ENCODE peak calls at places on chromosome 19, in five cellular contexts. Z, E, Y, J and X are unnamed samples.

GRCh38 chr19:36125557-36125956 is 10.3 kb downstream of the TBCB start:
- DNase-seq in Z (no peak), E (no peak), Y (no peak), J (no peak), X (peak; percentile 57)

GRCh38 chr19:10009269-10009665 is 1.0 kb downstream of the COL5A3 start:
- DNase-seq in Z (peak; percentile 60), E (peak; percentile 57), Y (peak; percentile 40), J (peak; percentile 67), X (peak; percentile 66)

GRCh38 chr19:50490991-50491472 is 14.4 kb upstream of the GARIN5A start:
- DNase-seq in Z (no peak), E (no peak), Y (no peak), J (no peak), X (no peak)

GRCh38 chr19:19817357-19817756 is 4.2 kb downstream of the ZNF506 start:
- DNase-seq in Z (no peak), E (no peak), Y (peak; percentile 49), J (no peak), X (no peak)

GRCh38 chr19:45076851-45077730 is 813 bp upstream of the ZNF296 start:
- DNase-seq in Z (no peak), E (no peak), Y (no peak), J (no peak), X (no peak)

GRCh38 chr19:33683881-33684549 is 62.3 kb downstream of the CHST8 start:
- DNase-seq in Z (peak; percentile 59), E (peak; percentile 18), Y (no peak), J (no peak), X (no peak)

GRCh38 chr19:11063434-11063833 is 25.8 kb upstream of the LDLR start:
- DNase-seq in Z (no peak), E (no peak), Y (no peak), J (no peak), X (no peak)

GRCh38 chr19:3809881-3810707 is 23.9 kb upstream of the MATK start:
- DNase-seq in Z (no peak), E (no peak), Y (no peak), J (peak; percentile 65), X (peak; percentile 72)

GRCh38 chr19:6963937-6964336 is 57.3 kb downstream of the MBD3L2B start:
- DNase-seq in Z (no peak), E (no peak), Y (peak; percentile 48), J (no peak), X (peak; percentile 16)

GRCh38 chr19:54444737-54445136 is 4.3 kb upstream of the LENG8 start:
- DNase-seq in Z (no peak), E (no peak), Y (no peak), J (no peak), X (no peak)

GRCh38 chr19:12802267-12803106 is 618 bp downstream of the THSD8 start:
- DNase-seq in Z (peak; percentile 13), E (no peak), Y (no peak), J (no peak), X (no peak)

GRCh38 chr19:17095141-17095919 is 19.8 kb downstream of the MYO9B start:
- DNase-seq in Z (no peak), E (peak; percentile 37), Y (no peak), J (no peak), X (no peak)

GRCh38 chr19:35712910-35713845 is 4.6 kb upstream of the KMT2B start:
- DNase-seq in Z (no peak), E (no peak), Y (peak; percentile 42), J (peak; percentile 83), X (peak; percentile 86)

GRCh38 chr19:29260477-29261317 is 47.7 kb upstream of the UQCRFS1 start:
- DNase-seq in Z (no peak), E (no peak), Y (no peak), J (peak; percentile 28), X (peak; percentile 38)

GRCh38 chr19:37551123-37551993 is 43.2 kb downstream of the ZNF571 start:
- DNase-seq in Z (peak; percentile 27), E (peak; percentile 54), Y (peak; percentile 35), J (peak; percentile 91), X (peak; percentile 91)

GRCh38 chr19:10120538-10121198 is 969 bp upstream of the EIF3G start:
- DNase-seq in Z (peak; percentile 74), E (peak; percentile 83), Y (no peak), J (no peak), X (no peak)

GRCh38 chr19:801861-802496 is 4.7 kb downstream of the PTBP1 start:
- DNase-seq in Z (no peak), E (peak; percentile 69), Y (no peak), J (no peak), X (no peak)

GRCh38 chr19:7188682-7189629 is 105.3 kb downstream of the INSR start:
- DNase-seq in Z (no peak), E (no peak), Y (no peak), J (no peak), X (no peak)

GRCh38 chr19:45952341-45952690 is 21.3 kb downstream of the NOVA2 start:
- DNase-seq in Z (no peak), E (no peak), Y (no peak), J (no peak), X (no peak)

GRCh38 chr19:41698746-41699230 is 9.6 kb upstream of the CEACAM5 start:
- DNase-seq in Z (no peak), E (no peak), Y (no peak), J (peak; percentile 48), X (peak; percentile 33)

GRCh38 chr19:43620061-43621001 is 902 bp upstream of the ZNF428 start:
- DNase-seq in Z (no peak), E (no peak), Y (peak; percentile 87), J (no peak), X (no peak)

GRCh38 chr19:3423183-3423829 is 56.9 kb downstream of the NFIC start:
- DNase-seq in Z (no peak), E (no peak), Y (no peak), J (no peak), X (no peak)

GRCh38 chr19:55406869-55407624 is 541 bp downstream of the UBE2S start:
- DNase-seq in Z (peak; percentile 34), E (no peak), Y (peak; percentile 35), J (peak; percentile 47), X (peak; percentile 66)

GRCh38 chr19:8423821-8424223 is 10.7 kb downstream of the MARCHF2 start:
- DNase-seq in Z (peak; percentile 82), E (peak; percentile 95), Y (no peak), J (no peak), X (no peak)

GRCh38 chr19:49502866-49503581 is 6.8 kb downstream of the RPS11 start:
- DNase-seq in Z (peak; percentile 48), E (peak; percentile 44), Y (peak; percentile 50), J (no peak), X (no peak)

GRCh38 chr19:21022996-21023395 is 2.5 kb downstream of the ZNF430 start:
- DNase-seq in Z (peak; percentile 28), E (peak; percentile 80), Y (peak; percentile 14), J (peak; percentile 19), X (no peak)

GRCh38 chr19:53844849-53845246 is 20.7 kb upstream of the NLRP12 start:
- DNase-seq in Z (no peak), E (no peak), Y (no peak), J (no peak), X (no peak)

GRCh38 chr19:37763488-37763887 is 15.9 kb downstream of the ZNF573 start:
- DNase-seq in Z (peak; percentile 51), E (no peak), Y (no peak), J (no peak), X (no peak)

GRCh38 chr19:44808463-44809371 is at the start of gene BCAM:
- DNase-seq in Z (peak; percentile 79), E (peak; percentile 27), Y (no peak), J (peak; percentile 57), X (peak; percentile 58)

GRCh38 chr19:38145627-38146026 is 78.4 kb downstream of the DPF1 start:
- DNase-seq in Z (no peak), E (no peak), Y (no peak), J (no peak), X (no peak)

GRCh38 chr19:34241513-34242337 is 12.6 kb upstream of the GARRE1 start:
- DNase-seq in Z (no peak), E (no peak), Y (no peak), J (no peak), X (no peak)

GRCh38 chr19:16860118-16860517 is 28.7 kb upstream of the F2RL3 start:
- DNase-seq in Z (no peak), E (no peak), Y (no peak), J (no peak), X (no peak)

GRCh38 chr19:54606891-54607781 is 13.7 kb downstream of the LILRA1 start:
- DNase-seq in Z (no peak), E (no peak), Y (no peak), J (no peak), X (no peak)

GRCh38 chr19:45046355-45046754 is 7.5 kb downstream of the CLASRP start:
- DNase-seq in Z (no peak), E (no peak), Y (no peak), J (no peak), X (no peak)

GRCh38 chr19:35870798-35871197 is 2.4 kb downstream of the APLP1 start:
- DNase-seq in Z (no peak), E (no peak), Y (no peak), J (no peak), X (no peak)

GRCh38 chr19:38004505-38005223 is 97.7 kb downstream of the SIPA1L3 start:
- DNase-seq in Z (peak; percentile 97), E (peak; percentile 96), Y (no peak), J (peak; percentile 81), X (peak; percentile 76)

GRCh38 chr19:51749979-51750378 is 1.7 kb downstream of the FPR1 start:
- DNase-seq in Z (no peak), E (peak; percentile 54), Y (no peak), J (no peak), X (no peak)

GRCh38 chr19:13952154-13953020 is at the start of gene DCAF15:
- DNase-seq in Z (peak; percentile 100), E (peak; percentile 98), Y (peak; percentile 99), J (peak; percentile 100), X (peak; percentile 100)
- TF ChIP-seq CTCF in Z (no peak), E (no peak), Y (no peak), J (no peak), X (no peak)

DNA sequence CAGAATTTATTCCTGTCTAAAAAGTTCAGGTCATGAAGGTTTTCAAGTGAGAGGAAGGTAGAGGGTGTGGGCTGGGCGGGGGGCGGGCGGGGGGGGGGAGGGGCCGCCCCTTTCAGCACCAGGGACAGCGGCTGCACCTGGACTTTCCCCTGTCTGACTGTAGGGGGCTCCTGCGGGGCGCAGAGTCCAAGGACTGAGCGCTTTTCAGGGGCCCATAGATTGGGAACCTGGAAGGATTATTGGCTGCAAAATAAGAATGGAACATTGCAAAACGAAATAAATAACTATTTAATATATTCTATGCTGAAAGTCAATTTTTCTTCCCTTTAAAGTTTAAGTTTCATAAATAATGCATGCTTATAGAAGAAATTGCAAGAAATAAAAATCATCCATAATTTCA is 8.9 kb upstream of the CYP4F3 start:
- DNase-seq in Z (peak; percentile 63), E (no peak), Y (peak; percentile 16), J (no peak), X (no peak)
- TF ChIP-seq CTCF in Z (peak; percentile 64), E (no peak), Y (peak; percentile 39), J (peak; percentile 13), X (no peak)

DNA sequence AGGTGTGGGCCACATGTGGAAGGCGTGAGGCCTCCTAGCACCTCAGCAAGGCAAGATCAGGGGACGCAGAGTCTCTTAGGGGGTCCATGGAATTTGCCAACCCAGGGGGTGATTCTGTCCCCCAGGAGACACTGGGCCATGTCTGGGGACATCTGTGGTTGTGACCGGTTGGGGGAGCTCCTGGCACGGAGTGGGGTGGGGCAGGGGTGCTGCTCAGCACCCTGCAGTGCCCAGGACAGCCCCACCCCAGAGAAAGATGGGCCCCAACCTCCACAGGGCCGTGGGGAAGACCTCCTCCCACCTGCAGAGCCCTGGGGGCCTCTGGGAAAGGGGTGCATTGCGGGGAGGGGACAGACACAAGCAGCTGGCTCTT is 4.0 kb downstream of the MKNK2 start:
- DNase-seq in Z (no peak), E (no peak), Y (no peak), J (no peak), X (no peak)
- TF ChIP-seq CTCF in Z (no peak), E (no peak), Y (no peak), J (peak; percentile 13), X (no peak)

GRCh38 chr19:27746691-27747380 is 1466.1 kb downstream of the UQCRFS1 start:
- DNase-seq in Z (no peak), E (peak; percentile 6), Y (peak; percentile 2), J (no peak), X (no peak)
- TF ChIP-seq CTCF in Z (no peak), E (no peak), Y (no peak), J (no peak), X (no peak)